ENCODE peak calls at places on chromosomes 7 and 10, in five cellular contexts. I, O, Q, S and J are unnamed samples.

GRCh38 chr10:128568979-128569378 is 442.8 kb upstream of the MKI67 start:
- DNase-seq in I (no peak), S (no peak), Q (no peak), O (no peak), J (no peak)

GRCh38 chr7:67947651-67948050 is 951.0 kb downstream of the TYW1 start:
- DNase-seq in I (no peak), Q (no peak), O (no peak), S (no peak), J (no peak)

GRCh38 chr7:19400771-19401254 is 255.6 kb upstream of the FERD3L start:
- DNase-seq in S (no peak), I (no peak), O (no peak), Q (no peak), J (no peak)

GRCh38 chr10:78729810-78730209 is 339.0 kb upstream of the ZMIZ1 start:
- DNase-seq in Q (no peak), O (no peak), S (no peak), I (no peak), J (no peak)

GRCh38 chr10:48444266-48444665 is 137.8 kb downstream of the MAPK8 start:
- DNase-seq in I (no peak), O (no peak), S (no peak), Q (peak), J (no peak)

GRCh38 chr10:79069325-79070090 is 742 bp downstream of the ZMIZ1 start:
- DNase-seq in I (no peak), S (no peak), Q (peak), O (peak), J (no peak)

GRCh38 chr7:43522406-43523156 is 60.3 kb upstream of the STK17A start:
- DNase-seq in I (no peak), Q (no peak), S (peak), O (no peak), J (no peak)

GRCh38 chr10:131274883-131275282 is 36.6 kb downstream of the TCERG1L start:
- DNase-seq in Q (no peak), I (no peak), S (no peak), O (no peak), J (no peak)

GRCh38 chr7:16801111-16801542 is 3.7 kb downstream of the AGR2 start:
- DNase-seq in S (peak), Q (peak), O (no peak), I (peak), J (peak)

GRCh38 chr7:39674391-39674790 is 51.0 kb downstream of the RALA start:
- DNase-seq in Q (no peak), O (no peak), S (no peak), I (no peak), J (no peak)

GRCh38 chr10:132551093-132551807 is 13.7 kb downstream of the INPP5A start:
- DNase-seq in Q (peak), S (no peak), O (no peak), I (no peak), J (no peak)

GRCh38 chr7:41252551-41252950 is 450.3 kb downstream of the INHBA start:
- DNase-seq in I (no peak), Q (no peak), S (no peak), O (no peak), J (no peak)

GRCh38 chr7:106070201-106070551 is 41.9 kb downstream of the SYPL1 start:
- DNase-seq in I (no peak), Q (no peak), S (no peak), O (no peak), J (no peak)

GRCh38 chr10:121813211-121813812 is 114.5 kb downstream of the ATE1 start:
- DNase-seq in Q (no peak), O (no peak), S (no peak), I (peak), J (no peak)

GRCh38 chr7:150337659-150338081 is 3.8 kb downstream of the RARRES2 start:
- DNase-seq in O (peak), Q (no peak), S (no peak), I (no peak), J (no peak)

GRCh38 chr7:335358-336148 is 45.6 kb downstream of the FOXL3 start:
- DNase-seq in Q (no peak), I (no peak), O (no peak), S (no peak), J (no peak)

GRCh38 chr10:6700066-6700465 is 120.0 kb upstream of the PRKCQ start:
- DNase-seq in O (no peak), Q (no peak), I (peak), S (no peak), J (no peak)

GRCh38 chr10:62728479-62728878 is 76.0 kb upstream of the ADO start:
- DNase-seq in O (no peak), I (no peak), S (no peak), Q (no peak), J (no peak)

GRCh38 chr10:84632866-84633265 is 304.5 kb downstream of the CCSER2 start:
- DNase-seq in O (no peak), S (no peak), I (no peak), Q (no peak), J (no peak)

GRCh38 chr10:88835095-88835909 is 16.3 kb downstream of the ANKRD22 start:
- DNase-seq in I (peak), O (peak), S (peak), Q (peak), J (peak)
- TF ChIP-seq CTCF in I (peak), O (peak), S (peak), Q (peak), J (peak)

DNA sequence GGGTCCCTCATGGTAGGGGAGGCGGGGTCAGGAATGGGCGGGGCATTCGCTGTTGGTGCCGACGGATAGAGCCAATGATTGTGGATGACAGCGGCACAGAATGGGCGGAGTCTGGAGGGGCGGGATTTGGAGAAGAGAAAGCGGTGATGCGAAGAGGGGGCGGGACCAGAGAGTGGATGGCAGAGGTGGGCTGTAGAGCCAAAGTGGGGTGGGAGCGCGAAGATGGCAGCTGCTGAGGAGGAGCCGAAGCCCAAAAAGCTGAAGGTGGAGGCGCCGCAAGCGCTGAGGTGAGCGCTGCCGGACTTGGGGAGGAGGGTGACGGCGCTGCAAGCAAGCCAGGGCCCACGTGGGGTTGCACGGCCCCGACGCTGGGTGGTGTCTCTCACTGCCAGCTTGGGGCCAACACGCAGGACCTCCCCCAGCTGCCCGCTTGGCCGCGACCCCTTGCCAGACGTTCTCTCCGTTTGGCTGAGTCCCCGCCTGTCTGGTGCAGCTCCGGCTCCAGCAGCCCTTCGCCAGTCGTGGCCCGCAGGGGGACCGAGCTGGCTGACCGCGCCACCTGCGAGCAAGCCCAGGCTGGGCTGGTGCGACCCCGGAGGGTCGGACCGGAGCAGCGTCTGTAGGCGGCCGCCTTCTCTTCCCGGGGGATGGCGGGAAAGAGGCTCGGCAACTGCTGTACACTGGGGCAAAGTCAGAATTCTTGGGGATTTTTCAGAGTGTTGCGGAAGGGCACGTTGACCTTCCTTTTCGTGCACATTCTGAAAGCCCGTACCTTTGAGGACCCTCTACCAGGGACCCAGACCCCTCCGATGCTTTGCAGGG is at the start of gene ADK:
- DNase-seq in O (peak), Q (peak), I (peak), S (peak), J (peak)
- TF ChIP-seq CTCF in O (peak), Q (peak), I (peak), S (peak), J (peak)

DNA sequence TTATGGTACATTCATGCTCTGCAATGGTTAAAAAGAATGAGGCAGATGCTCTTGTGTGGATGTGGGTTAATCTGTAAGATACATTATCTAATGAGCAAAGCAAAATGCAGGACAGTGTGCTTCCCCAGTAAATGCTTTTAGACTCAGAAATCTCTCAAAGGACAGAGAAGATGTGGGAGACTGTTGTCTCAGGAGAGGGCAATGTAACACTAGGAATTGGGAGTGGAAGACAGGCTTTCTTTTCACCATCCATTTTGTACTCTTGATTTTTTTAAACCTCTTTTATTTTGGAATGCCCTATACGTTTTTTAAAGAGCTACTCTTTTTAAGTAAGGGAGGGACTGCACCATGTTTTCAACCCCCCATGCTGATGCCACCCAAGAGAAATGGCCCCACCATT is 77.5 kb upstream of the ADAM12 start:
- DNase-seq in O (no peak), Q (no peak), I (no peak), S (no peak), J (no peak)
- TF ChIP-seq CTCF in O (no peak), Q (no peak), I (no peak), S (no peak), J (no peak)

GRCh38 chr7:115097175-115097671 is 175.3 kb downstream of the MDFIC start:
- DNase-seq in S (no peak), I (peak), O (no peak), Q (no peak), J (no peak)

GRCh38 chr7:115101199-115101598 is 179.3 kb downstream of the MDFIC start:
- DNase-seq in O (no peak), S (no peak), Q (no peak), I (no peak), J (no peak)

GRCh38 chr7:115096262-115096661 is 174.4 kb downstream of the MDFIC start:
- DNase-seq in Q (no peak), O (no peak), I (no peak), S (no peak), J (no peak)

GRCh38 chr7:115102738-115103137 is 180.8 kb downstream of the MDFIC start:
- DNase-seq in Q (no peak), S (no peak), O (no peak), I (no peak), J (no peak)

GRCh38 chr7:115099906-115100305 is 178.0 kb downstream of the MDFIC start:
- DNase-seq in O (no peak), S (no peak), I (peak), Q (no peak), J (no peak)
- TF ChIP-seq CTCF in O (no peak), S (no peak), I (no peak), Q (no peak), J (no peak)

GRCh38 chr7:87105401-87105800 is 45.9 kb upstream of the ELAPOR2 start:
- DNase-seq in Q (no peak), O (no peak), I (no peak), S (no peak), J (no peak)
- TF ChIP-seq CTCF in Q (no peak), O (no peak), I (no peak), S (no peak), J (no peak)

GRCh38 chr10:54940418-54940817 is 139.4 kb upstream of the PCDH15 start:
- DNase-seq in I (no peak), S (no peak), Q (no peak), O (no peak), J (no peak)
- TF ChIP-seq CTCF in I (no peak), S (no peak), Q (no peak), O (no peak), J (no peak)

GRCh38 chr7:115631782-115632181 is 398.8 kb downstream of the TFEC start:
- DNase-seq in I (no peak), S (no peak), O (no peak), Q (no peak), J (no peak)
- TF ChIP-seq CTCF in I (no peak), S (no peak), O (no peak), Q (no peak), J (no peak)

GRCh38 chr7:69019437-69019836 is 578.8 kb upstream of the AUTS2 start:
- DNase-seq in Q (no peak), S (no peak), I (no peak), O (no peak), J (no peak)

GRCh38 chr7:69018200-69018599 is 580.1 kb upstream of the AUTS2 start:
- DNase-seq in S (no peak), O (no peak), I (no peak), Q (peak), J (no peak)
- TF ChIP-seq CTCF in S (no peak), O (no peak), I (no peak), Q (peak), J (no peak)